ENCODE peak calls at places on chromosomes 16 and 17, in four cellular contexts. C is AG08395, I is left lung, V is substantia nigra. A is an unnamed sample.

GRCh38 chr16:48384305-48384981 is 770 bp downstream of the SIAH1 start:
- DNase-seq in I (peak; percentile 90), V (peak; percentile 63), C (peak; percentile 70), A (no peak)

GRCh38 chr16:69839798-69840409 is 77.8 kb downstream of the WWP2 start:
- DNase-seq in I (no peak), C (no peak), V (peak; percentile 67), A (no peak)

GRCh38 chr16:1707193-1707790 is 1.3 kb downstream of the MAPK8IP3 start:
- DNase-seq in V (no peak), I (no peak), C (peak; percentile 44), A (no peak)

GRCh38 chr17:58184308-58184985 is 8.1 kb upstream of the EPX start:
- DNase-seq in I (no peak), C (peak; percentile 14), V (no peak), A (no peak)

GRCh38 chr16:77918792-77919707 is 103.3 kb upstream of the CLEC3A start:
- DNase-seq in V (no peak), I (no peak), C (no peak), A (no peak)

GRCh38 chr16:68069511-68070248 is 15.5 kb upstream of the NFATC3 start:
- DNase-seq in C (no peak), I (peak; percentile 65), V (no peak), A (no peak)

GRCh38 chr17:15479697-15480096 is 12.3 kb upstream of the CDRT4 start:
- DNase-seq in V (no peak), I (no peak), C (no peak), A (no peak)

GRCh38 chr17:75785016-75785769 is 587 bp downstream of the UNK start:
- DNase-seq in I (peak; percentile 97), C (peak; percentile 94), V (peak; percentile 91), A (peak; percentile 97)

GRCh38 chr17:44599298-44600175 is 42.3 kb downstream of the FZD2 start:
- DNase-seq in I (no peak), C (peak; percentile 56), V (peak; percentile 16), A (peak; percentile 92)

GRCh38 chr17:27878776-27879562 is 14.2 kb downstream of the LYRM9 start:
- DNase-seq in C (no peak), I (no peak), V (no peak), A (no peak)

GRCh38 chr16:68749424-68749823 is 12.3 kb downstream of the CDH1 start:
- DNase-seq in V (no peak), I (no peak), C (no peak), A (no peak)

GRCh38 chr17:48505788-48506187 is 25.0 kb downstream of the HOXB1 start:
- DNase-seq in C (peak; percentile 88), V (no peak), I (no peak), A (no peak)

GRCh38 chr16:24718967-24719521 is 10.4 kb upstream of the TNRC6A start:
- DNase-seq in C (no peak), I (no peak), V (no peak), A (no peak)

GRCh38 chr16:11136600-11136999 is 119.4 kb downstream of the SOCS1 start:
- DNase-seq in V (no peak), I (no peak), C (peak; percentile 58), A (no peak)